ENCODE peak calls at places on chromosome 6, in five cellular contexts. One of them, this sample, is unnamed.

GRCh38 chr6:42751055-42751454 is 5.2 kb upstream of the TBCC start:
- DNase-seq in GM23248: no peak
- DNase-seq in adrenal gland: no peak
- DNase-seq in SK-N-SH: no peak
- DNase-seq in tibial artery: no peak
- DNase-seq in this sample: no peak

GRCh38 chr6:43627008-43627825 is 1.8 kb downstream of the GTPBP2 start:
- DNase-seq in GM23248: peak
- DNase-seq in adrenal gland: peak
- DNase-seq in SK-N-SH: peak
- DNase-seq in tibial artery: peak
- DNase-seq in this sample: peak

GRCh38 chr6:33301877-33302276 is 3.1 kb upstream of the RGL2 start:
- DNase-seq in GM23248: no peak
- DNase-seq in adrenal gland: no peak
- DNase-seq in SK-N-SH: no peak
- DNase-seq in tibial artery: no peak
- DNase-seq in this sample: no peak

GRCh38 chr6:160198577-160199211 is 59.9 kb downstream of the SLC22A2 start:
- DNase-seq in GM23248: no peak
- DNase-seq in adrenal gland: no peak
- DNase-seq in SK-N-SH: no peak
- DNase-seq in tibial artery: no peak
- DNase-seq in this sample: no peak

GRCh38 chr6:167501831-167502385 is 177.0 kb downstream of the TTLL2 start:
- DNase-seq in GM23248: no peak
- DNase-seq in adrenal gland: no peak
- DNase-seq in SK-N-SH: peak
- DNase-seq in tibial artery: no peak
- DNase-seq in this sample: no peak

GRCh38 chr6:17703256-17703694 is 3.5 kb downstream of the NUP153 start:
- DNase-seq in GM23248: peak
- DNase-seq in adrenal gland: peak
- DNase-seq in SK-N-SH: no peak
- DNase-seq in tibial artery: no peak
- DNase-seq in this sample: peak

GRCh38 chr6:31651602-31652191 is 764 bp downstream of the BAG6 start:
- DNase-seq in GM23248: peak
- DNase-seq in adrenal gland: peak
- DNase-seq in SK-N-SH: peak
- DNase-seq in tibial artery: peak
- DNase-seq in this sample: peak

GRCh38 chr6:79240509-79240908 is 6.0 kb upstream of the HMGN3 start:
- DNase-seq in GM23248: no peak
- DNase-seq in adrenal gland: no peak
- DNase-seq in SK-N-SH: no peak
- DNase-seq in tibial artery: no peak
- DNase-seq in this sample: peak

GRCh38 chr6:40962241-40962640 is 76.8 kb downstream of the UNC5CL start:
- DNase-seq in GM23248: peak
- DNase-seq in adrenal gland: no peak
- DNase-seq in SK-N-SH: no peak
- DNase-seq in tibial artery: no peak
- DNase-seq in this sample: peak

GRCh38 chr6:116476021-116476678 is 15.0 kb downstream of the CALHM6 start:
- DNase-seq in GM23248: no peak
- DNase-seq in adrenal gland: no peak
- DNase-seq in SK-N-SH: no peak
- DNase-seq in tibial artery: no peak
- DNase-seq in this sample: no peak

GRCh38 chr6:56821005-56821432 is 133.9 kb upstream of the BEND6 start:
- DNase-seq in GM23248: no peak
- DNase-seq in adrenal gland: no peak
- DNase-seq in SK-N-SH: no peak
- DNase-seq in tibial artery: no peak
- DNase-seq in this sample: no peak

GRCh38 chr6:67541591-67541990 is 1093.5 kb upstream of the ADGRB3 start:
- DNase-seq in GM23248: no peak
- DNase-seq in adrenal gland: no peak
- DNase-seq in SK-N-SH: no peak
- DNase-seq in tibial artery: no peak
- DNase-seq in this sample: no peak

GRCh38 chr6:89311853-89312531 is 3.1 kb downstream of the GABRR2 start:
- DNase-seq in GM23248: peak
- DNase-seq in adrenal gland: peak
- DNase-seq in SK-N-SH: no peak
- DNase-seq in tibial artery: peak
- DNase-seq in this sample: peak

GRCh38 chr6:110534731-110535164 is 58.3 kb upstream of the SLC22A16 start:
- DNase-seq in GM23248: peak
- DNase-seq in adrenal gland: peak
- DNase-seq in SK-N-SH: no peak
- DNase-seq in tibial artery: no peak
- DNase-seq in this sample: peak

GRCh38 chr6:120352491-120352890 is 981.8 kb downstream of the TBC1D32 start:
- DNase-seq in GM23248: no peak
- DNase-seq in adrenal gland: no peak
- DNase-seq in SK-N-SH: no peak
- DNase-seq in tibial artery: no peak
- DNase-seq in this sample: no peak

GRCh38 chr6:5120011-5120410 is 34.9 kb downstream of the PPP1R3G start:
- DNase-seq in GM23248: no peak
- DNase-seq in adrenal gland: no peak
- DNase-seq in SK-N-SH: no peak
- DNase-seq in tibial artery: no peak
- DNase-seq in this sample: no peak

GRCh38 chr6:112030206-112030932 is 23.5 kb upstream of the CCN6 start:
- DNase-seq in GM23248: no peak
- DNase-seq in adrenal gland: no peak
- DNase-seq in SK-N-SH: no peak
- DNase-seq in tibial artery: no peak
- DNase-seq in this sample: peak

GRCh38 chr6:42505377-42505702 is 53.6 kb upstream of the TRERF1 start:
- DNase-seq in GM23248: peak
- DNase-seq in adrenal gland: no peak
- DNase-seq in SK-N-SH: no peak
- DNase-seq in tibial artery: no peak
- DNase-seq in this sample: peak

GRCh38 chr6:2765896-2766766 is 938 bp downstream of the WRNIP1 start:
- DNase-seq in GM23248: peak
- DNase-seq in adrenal gland: peak
- DNase-seq in SK-N-SH: peak
- DNase-seq in tibial artery: peak
- DNase-seq in this sample: peak

GRCh38 chr6:142275146-142276006 is 26.4 kb upstream of the ADGRG6 start:
- DNase-seq in GM23248: peak
- DNase-seq in adrenal gland: no peak
- DNase-seq in SK-N-SH: no peak
- DNase-seq in tibial artery: no peak
- DNase-seq in this sample: peak

GRCh38 chr6:131950767-131951575 is at the start of gene CCN2:
- DNase-seq in GM23248: peak
- DNase-seq in adrenal gland: peak
- DNase-seq in SK-N-SH: peak
- DNase-seq in tibial artery: peak
- DNase-seq in this sample: peak

GRCh38 chr6:159059099-159059498 is 14.3 kb upstream of the TAGAP start:
- DNase-seq in GM23248: no peak
- DNase-seq in adrenal gland: no peak
- DNase-seq in SK-N-SH: no peak
- DNase-seq in tibial artery: no peak
- DNase-seq in this sample: no peak

GRCh38 chr6:50270427-50270826 is 220.7 kb upstream of the DEFB112 start:
- DNase-seq in GM23248: no peak
- DNase-seq in adrenal gland: no peak
- DNase-seq in SK-N-SH: peak
- DNase-seq in tibial artery: no peak
- DNase-seq in this sample: peak

GRCh38 chr6:87879144-87879861 is 168.3 kb upstream of the SPACA1 start:
- DNase-seq in GM23248: no peak
- DNase-seq in adrenal gland: no peak
- DNase-seq in SK-N-SH: no peak
- DNase-seq in tibial artery: no peak
- DNase-seq in this sample: no peak

GRCh38 chr6:87869064-87869685 is 167.1 kb upstream of the AKIRIN2 start:
- DNase-seq in GM23248: no peak
- DNase-seq in adrenal gland: no peak
- DNase-seq in SK-N-SH: no peak
- DNase-seq in tibial artery: no peak
- DNase-seq in this sample: no peak

GRCh38 chr6:87870606-87871005 is 168.6 kb upstream of the AKIRIN2 start:
- DNase-seq in GM23248: no peak
- DNase-seq in adrenal gland: no peak
- DNase-seq in SK-N-SH: no peak
- DNase-seq in tibial artery: no peak
- DNase-seq in this sample: peak

GRCh38 chr6:87875781-87876180 is 171.9 kb upstream of the SPACA1 start:
- DNase-seq in GM23248: no peak
- DNase-seq in adrenal gland: no peak
- DNase-seq in SK-N-SH: no peak
- DNase-seq in tibial artery: no peak
- DNase-seq in this sample: peak

GRCh38 chr6:87873556-87873955 is 171.5 kb upstream of the AKIRIN2 start:
- DNase-seq in GM23248: no peak
- DNase-seq in adrenal gland: no peak
- DNase-seq in SK-N-SH: no peak
- DNase-seq in tibial artery: no peak
- DNase-seq in this sample: peak
- H3K4me3 ChIP-seq in GM23248: no peak
- H3K4me3 ChIP-seq in adrenal gland: no peak
- H3K4me3 ChIP-seq in SK-N-SH: no peak
- H3K4me3 ChIP-seq in tibial artery: no peak
- H3K4me3 ChIP-seq in this sample: no peak

GRCh38 chr6:106092279-106092678 is 6.1 kb downstream of the PRDM1 start:
- DNase-seq in GM23248: no peak
- DNase-seq in adrenal gland: no peak
- DNase-seq in SK-N-SH: no peak
- DNase-seq in tibial artery: no peak
- DNase-seq in this sample: no peak

GRCh38 chr6:106087548-106088325 is 1.6 kb downstream of the PRDM1 start:
- DNase-seq in GM23248: peak
- DNase-seq in adrenal gland: peak
- DNase-seq in SK-N-SH: no peak
- DNase-seq in tibial artery: no peak
- DNase-seq in this sample: peak

GRCh38 chr6:106085984-106086832 is at the start of gene PRDM1:
- DNase-seq in GM23248: peak
- DNase-seq in adrenal gland: peak
- DNase-seq in SK-N-SH: peak
- DNase-seq in tibial artery: peak
- DNase-seq in this sample: peak

GRCh38 chr6:106085687-106085983 is 501 bp upstream of the PRDM1 start:
- DNase-seq in GM23248: peak
- DNase-seq in adrenal gland: no peak
- DNase-seq in SK-N-SH: no peak
- DNase-seq in tibial artery: no peak
- DNase-seq in this sample: peak

GRCh38 chr6:106089981-106090380 is 3.8 kb downstream of the PRDM1 start:
- DNase-seq in GM23248: peak
- DNase-seq in adrenal gland: no peak
- DNase-seq in SK-N-SH: no peak
- DNase-seq in tibial artery: no peak
- DNase-seq in this sample: no peak
- H3K4me3 ChIP-seq in GM23248: peak
- H3K4me3 ChIP-seq in adrenal gland: no peak
- H3K4me3 ChIP-seq in SK-N-SH: peak
- H3K4me3 ChIP-seq in tibial artery: no peak
- H3K4me3 ChIP-seq in this sample: no peak

GRCh38 chr6:109052015-109052651 is 42.5 kb downstream of the SESN1 start:
- DNase-seq in GM23248: no peak
- DNase-seq in adrenal gland: no peak
- DNase-seq in SK-N-SH: no peak
- DNase-seq in tibial artery: no peak
- DNase-seq in this sample: no peak
- H3K4me3 ChIP-seq in GM23248: no peak
- H3K4me3 ChIP-seq in adrenal gland: no peak
- H3K4me3 ChIP-seq in SK-N-SH: no peak
- H3K4me3 ChIP-seq in tibial artery: no peak
- H3K4me3 ChIP-seq in this sample: no peak

GRCh38 chr6:21946298-21946783 is 350.5 kb downstream of the PRL start:
- DNase-seq in GM23248: peak
- DNase-seq in adrenal gland: no peak
- DNase-seq in SK-N-SH: no peak
- DNase-seq in tibial artery: no peak
- DNase-seq in this sample: no peak
- H3K4me3 ChIP-seq in GM23248: no peak
- H3K4me3 ChIP-seq in adrenal gland: no peak
- H3K4me3 ChIP-seq in SK-N-SH: no peak
- H3K4me3 ChIP-seq in tibial artery: no peak
- H3K4me3 ChIP-seq in this sample: no peak

GRCh38 chr6:27312146-27312949 is at the start of gene POM121L2:
- DNase-seq in GM23248: peak
- DNase-seq in adrenal gland: peak
- DNase-seq in SK-N-SH: peak
- DNase-seq in tibial artery: no peak
- DNase-seq in this sample: peak
- H3K4me3 ChIP-seq in GM23248: peak
- H3K4me3 ChIP-seq in adrenal gland: no peak
- H3K4me3 ChIP-seq in SK-N-SH: peak
- H3K4me3 ChIP-seq in tibial artery: peak
- H3K4me3 ChIP-seq in this sample: peak

DNA sequence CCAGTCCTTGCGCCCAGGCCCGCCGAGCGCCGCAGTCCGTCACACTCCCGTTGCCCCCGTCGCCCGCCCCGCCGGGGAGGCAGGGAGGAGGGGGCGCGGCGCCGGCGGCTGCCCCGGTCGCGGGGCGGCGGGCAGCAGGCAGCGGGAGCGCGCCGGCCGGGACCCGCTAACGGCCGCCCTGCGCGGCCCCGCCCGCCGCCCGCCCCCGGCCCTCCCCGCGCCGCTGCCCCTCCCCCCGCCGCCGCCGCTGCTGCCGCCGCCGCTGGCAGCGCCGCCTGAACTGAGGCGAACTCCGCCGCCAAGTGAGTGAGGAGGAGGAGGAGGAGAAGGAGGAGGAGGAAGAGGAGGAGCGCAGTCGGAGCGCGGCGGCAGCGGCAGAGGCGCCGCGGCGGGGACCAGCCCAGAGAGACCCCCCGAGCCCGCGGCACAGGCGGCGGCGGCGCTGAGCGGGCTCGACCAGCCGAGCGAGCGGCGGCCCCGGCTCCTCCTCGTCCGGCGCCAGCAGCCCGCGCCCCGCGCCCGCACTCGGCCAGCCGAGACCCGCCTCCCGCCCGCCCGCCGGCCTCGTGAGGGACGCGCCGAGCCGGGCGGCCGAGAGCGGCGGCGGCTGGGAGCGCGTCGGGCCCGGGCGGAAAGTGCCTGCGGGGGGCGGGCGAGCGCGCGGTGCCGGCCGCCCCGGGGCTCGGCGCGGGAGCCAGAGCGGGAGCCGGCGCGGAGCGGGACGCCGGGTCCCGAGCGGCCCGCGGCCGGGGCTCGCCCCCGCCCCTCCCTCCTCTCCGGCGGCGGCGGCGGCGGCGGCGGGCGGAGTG is at the start of gene QKI:
- DNase-seq in GM23248: peak
- DNase-seq in adrenal gland: peak
- DNase-seq in SK-N-SH: peak
- DNase-seq in tibial artery: peak
- DNase-seq in this sample: peak
- H3K4me3 ChIP-seq in GM23248: peak
- H3K4me3 ChIP-seq in adrenal gland: peak
- H3K4me3 ChIP-seq in SK-N-SH: peak
- H3K4me3 ChIP-seq in tibial artery: peak
- H3K4me3 ChIP-seq in this sample: peak

GRCh38 chr6:28353981-28354676 is 4.4 kb downstream of the ZKSCAN3 start:
- DNase-seq in GM23248: peak
- DNase-seq in adrenal gland: peak
- DNase-seq in SK-N-SH: no peak
- DNase-seq in tibial artery: no peak
- DNase-seq in this sample: peak
- H3K4me3 ChIP-seq in GM23248: no peak
- H3K4me3 ChIP-seq in adrenal gland: no peak
- H3K4me3 ChIP-seq in SK-N-SH: no peak
- H3K4me3 ChIP-seq in tibial artery: no peak
- H3K4me3 ChIP-seq in this sample: peak

This sample was measured in epithelial cell of esophagus.